ENCODE peak calls at places on chromosome 11, in five cellular contexts. One of them, this sample, is unnamed.

GRCh38 chr11:111422494-111423249 is 43.6 kb upstream of the POU2AF1 start:
- DNase-seq in activated naive CD8-positive, alpha-beta T cell treated with anti-CD3 and anti-CD28 coated beads, Interleukin-2, amount 10 ng/mL, durations not matched to agents 7 days and 5 days: peak; percentile 62
- DNase-seq in naive thymus-derived CD4-positive, alpha-beta T cell: peak; percentile 34
- DNase-seq in HT1080: peak; percentile 34
- DNase-seq in Right ventricle myocardium inferior: no peak
- DNase-seq in this sample: peak; percentile 71

GRCh38 chr11:46386005-46386331 is 4.5 kb downstream of the MDK start:
- DNase-seq in activated naive CD8-positive, alpha-beta T cell treated with anti-CD3 and anti-CD28 coated beads, Interleukin-2, amount 10 ng/mL, durations not matched to agents 7 days and 5 days: no peak
- DNase-seq in naive thymus-derived CD4-positive, alpha-beta T cell: no peak
- DNase-seq in HT1080: no peak
- DNase-seq in Right ventricle myocardium inferior: no peak
- DNase-seq in this sample: no peak

GRCh38 chr11:129264114-129264513 is 72.0 kb upstream of the ARHGAP32 start:
- DNase-seq in activated naive CD8-positive, alpha-beta T cell treated with anti-CD3 and anti-CD28 coated beads, Interleukin-2, amount 10 ng/mL, durations not matched to agents 7 days and 5 days: no peak
- DNase-seq in naive thymus-derived CD4-positive, alpha-beta T cell: no peak
- DNase-seq in HT1080: no peak
- DNase-seq in Right ventricle myocardium inferior: no peak
- DNase-seq in this sample: no peak

GRCh38 chr11:112113539-112114457 is 27.1 kb downstream of the SDHD start:
- DNase-seq in activated naive CD8-positive, alpha-beta T cell treated with anti-CD3 and anti-CD28 coated beads, Interleukin-2, amount 10 ng/mL, durations not matched to agents 7 days and 5 days: no peak
- DNase-seq in naive thymus-derived CD4-positive, alpha-beta T cell: peak; percentile 40
- DNase-seq in HT1080: peak; percentile 73
- DNase-seq in Right ventricle myocardium inferior: no peak
- DNase-seq in this sample: no peak

GRCh38 chr11:128692750-128693578 is 908 bp upstream of the FLI1 start:
- DNase-seq in activated naive CD8-positive, alpha-beta T cell treated with anti-CD3 and anti-CD28 coated beads, Interleukin-2, amount 10 ng/mL, durations not matched to agents 7 days and 5 days: peak; percentile 66
- DNase-seq in naive thymus-derived CD4-positive, alpha-beta T cell: peak; percentile 31
- DNase-seq in HT1080: no peak
- DNase-seq in Right ventricle myocardium inferior: peak; percentile 83
- DNase-seq in this sample: peak; percentile 81

GRCh38 chr11:28529540-28530410 is 421.6 kb downstream of the METTL15 start:
- DNase-seq in activated naive CD8-positive, alpha-beta T cell treated with anti-CD3 and anti-CD28 coated beads, Interleukin-2, amount 10 ng/mL, durations not matched to agents 7 days and 5 days: no peak
- DNase-seq in naive thymus-derived CD4-positive, alpha-beta T cell: no peak
- DNase-seq in HT1080: peak; percentile 48
- DNase-seq in Right ventricle myocardium inferior: no peak
- DNase-seq in this sample: no peak

GRCh38 chr11:58060939-58061672 is 30.4 kb downstream of the OR6Q1 start:
- DNase-seq in activated naive CD8-positive, alpha-beta T cell treated with anti-CD3 and anti-CD28 coated beads, Interleukin-2, amount 10 ng/mL, durations not matched to agents 7 days and 5 days: no peak
- DNase-seq in naive thymus-derived CD4-positive, alpha-beta T cell: no peak
- DNase-seq in HT1080: no peak
- DNase-seq in Right ventricle myocardium inferior: no peak
- DNase-seq in this sample: no peak

GRCh38 chr11:83019888-83020579 is 51.7 kb downstream of the RAB30 start:
- DNase-seq in activated naive CD8-positive, alpha-beta T cell treated with anti-CD3 and anti-CD28 coated beads, Interleukin-2, amount 10 ng/mL, durations not matched to agents 7 days and 5 days: no peak
- DNase-seq in naive thymus-derived CD4-positive, alpha-beta T cell: no peak
- DNase-seq in HT1080: no peak
- DNase-seq in Right ventricle myocardium inferior: peak; percentile 70
- DNase-seq in this sample: peak; percentile 74

GRCh38 chr11:131809203-131809948 is 439.0 kb downstream of the NTM start:
- DNase-seq in activated naive CD8-positive, alpha-beta T cell treated with anti-CD3 and anti-CD28 coated beads, Interleukin-2, amount 10 ng/mL, durations not matched to agents 7 days and 5 days: no peak
- DNase-seq in naive thymus-derived CD4-positive, alpha-beta T cell: no peak
- DNase-seq in HT1080: peak; percentile 69
- DNase-seq in Right ventricle myocardium inferior: no peak
- DNase-seq in this sample: no peak

GRCh38 chr11:64007160-64007628 is 21.0 kb downstream of the OTUB1 start:
- DNase-seq in activated naive CD8-positive, alpha-beta T cell treated with anti-CD3 and anti-CD28 coated beads, Interleukin-2, amount 10 ng/mL, durations not matched to agents 7 days and 5 days: no peak
- DNase-seq in naive thymus-derived CD4-positive, alpha-beta T cell: no peak
- DNase-seq in HT1080: no peak
- DNase-seq in Right ventricle myocardium inferior: no peak
- DNase-seq in this sample: no peak

GRCh38 chr11:33899383-33900037 is 7.6 kb upstream of the LMO2 start:
- DNase-seq in activated naive CD8-positive, alpha-beta T cell treated with anti-CD3 and anti-CD28 coated beads, Interleukin-2, amount 10 ng/mL, durations not matched to agents 7 days and 5 days: no peak
- DNase-seq in naive thymus-derived CD4-positive, alpha-beta T cell: no peak
- DNase-seq in HT1080: peak; percentile 80
- DNase-seq in Right ventricle myocardium inferior: peak; percentile 80
- DNase-seq in this sample: peak; percentile 89

GRCh38 chr11:82718307-82718706 is 15.4 kb downstream of the FAM181B start:
- DNase-seq in activated naive CD8-positive, alpha-beta T cell treated with anti-CD3 and anti-CD28 coated beads, Interleukin-2, amount 10 ng/mL, durations not matched to agents 7 days and 5 days: no peak
- DNase-seq in naive thymus-derived CD4-positive, alpha-beta T cell: peak; percentile 22
- DNase-seq in HT1080: peak; percentile 21
- DNase-seq in Right ventricle myocardium inferior: no peak
- DNase-seq in this sample: no peak

GRCh38 chr11:106101797-106102196 is 24.3 kb downstream of the AASDHPPT start:
- DNase-seq in activated naive CD8-positive, alpha-beta T cell treated with anti-CD3 and anti-CD28 coated beads, Interleukin-2, amount 10 ng/mL, durations not matched to agents 7 days and 5 days: no peak
- DNase-seq in naive thymus-derived CD4-positive, alpha-beta T cell: no peak
- DNase-seq in HT1080: peak; percentile 59
- DNase-seq in Right ventricle myocardium inferior: no peak
- DNase-seq in this sample: no peak

GRCh38 chr11:110431212-110432073 is 1.7 kb downstream of the FDX1 start:
- DNase-seq in activated naive CD8-positive, alpha-beta T cell treated with anti-CD3 and anti-CD28 coated beads, Interleukin-2, amount 10 ng/mL, durations not matched to agents 7 days and 5 days: no peak
- DNase-seq in naive thymus-derived CD4-positive, alpha-beta T cell: peak; percentile 26
- DNase-seq in HT1080: no peak
- DNase-seq in Right ventricle myocardium inferior: no peak
- DNase-seq in this sample: no peak

GRCh38 chr11:32705309-32706033 is 89.0 kb downstream of the CCDC73 start:
- DNase-seq in activated naive CD8-positive, alpha-beta T cell treated with anti-CD3 and anti-CD28 coated beads, Interleukin-2, amount 10 ng/mL, durations not matched to agents 7 days and 5 days: no peak
- DNase-seq in naive thymus-derived CD4-positive, alpha-beta T cell: no peak
- DNase-seq in HT1080: no peak
- DNase-seq in Right ventricle myocardium inferior: peak; percentile 64
- DNase-seq in this sample: no peak

GRCh38 chr11:63999349-64000025 is 13.2 kb downstream of the OTUB1 start:
- DNase-seq in activated naive CD8-positive, alpha-beta T cell treated with anti-CD3 and anti-CD28 coated beads, Interleukin-2, amount 10 ng/mL, durations not matched to agents 7 days and 5 days: peak; percentile 60
- DNase-seq in naive thymus-derived CD4-positive, alpha-beta T cell: peak; percentile 52
- DNase-seq in HT1080: no peak
- DNase-seq in Right ventricle myocardium inferior: peak; percentile 80
- DNase-seq in this sample: peak; percentile 86

GRCh38 chr11:45060707-45061106 is 85.7 kb upstream of the PRDM11 start:
- DNase-seq in activated naive CD8-positive, alpha-beta T cell treated with anti-CD3 and anti-CD28 coated beads, Interleukin-2, amount 10 ng/mL, durations not matched to agents 7 days and 5 days: no peak
- DNase-seq in naive thymus-derived CD4-positive, alpha-beta T cell: no peak
- DNase-seq in HT1080: no peak
- DNase-seq in Right ventricle myocardium inferior: no peak
- DNase-seq in this sample: no peak

GRCh38 chr11:59079089-59079488 is 7.0 kb upstream of the GLYATL1B start:
- DNase-seq in activated naive CD8-positive, alpha-beta T cell treated with anti-CD3 and anti-CD28 coated beads, Interleukin-2, amount 10 ng/mL, durations not matched to agents 7 days and 5 days: no peak
- DNase-seq in naive thymus-derived CD4-positive, alpha-beta T cell: no peak
- DNase-seq in HT1080: no peak
- DNase-seq in Right ventricle myocardium inferior: no peak
- DNase-seq in this sample: no peak

GRCh38 chr11:13889566-13890214 is 72.8 kb upstream of the SPON1 start:
- DNase-seq in activated naive CD8-positive, alpha-beta T cell treated with anti-CD3 and anti-CD28 coated beads, Interleukin-2, amount 10 ng/mL, durations not matched to agents 7 days and 5 days: no peak
- DNase-seq in naive thymus-derived CD4-positive, alpha-beta T cell: no peak
- DNase-seq in HT1080: no peak
- DNase-seq in Right ventricle myocardium inferior: no peak
- DNase-seq in this sample: no peak

GRCh38 chr11:134120921-134121526 is 52.2 kb downstream of the JAM3 start:
- DNase-seq in activated naive CD8-positive, alpha-beta T cell treated with anti-CD3 and anti-CD28 coated beads, Interleukin-2, amount 10 ng/mL, durations not matched to agents 7 days and 5 days: no peak
- DNase-seq in naive thymus-derived CD4-positive, alpha-beta T cell: no peak
- DNase-seq in HT1080: peak; percentile 73
- DNase-seq in Right ventricle myocardium inferior: no peak
- DNase-seq in this sample: peak; percentile 66

GRCh38 chr11:70423523-70424505 is 25.5 kb downstream of the CTTN start:
- DNase-seq in activated naive CD8-positive, alpha-beta T cell treated with anti-CD3 and anti-CD28 coated beads, Interleukin-2, amount 10 ng/mL, durations not matched to agents 7 days and 5 days: no peak
- DNase-seq in naive thymus-derived CD4-positive, alpha-beta T cell: no peak
- DNase-seq in HT1080: peak; percentile 97
- DNase-seq in Right ventricle myocardium inferior: no peak
- DNase-seq in this sample: peak; percentile 45

GRCh38 chr11:68373810-68374501 is 61.6 kb downstream of the LRP5 start:
- DNase-seq in activated naive CD8-positive, alpha-beta T cell treated with anti-CD3 and anti-CD28 coated beads, Interleukin-2, amount 10 ng/mL, durations not matched to agents 7 days and 5 days: no peak
- DNase-seq in naive thymus-derived CD4-positive, alpha-beta T cell: no peak
- DNase-seq in HT1080: no peak
- DNase-seq in Right ventricle myocardium inferior: no peak
- DNase-seq in this sample: peak; percentile 81

GRCh38 chr11:72391638-72392423 is 42.5 kb downstream of the CLPB start:
- DNase-seq in activated naive CD8-positive, alpha-beta T cell treated with anti-CD3 and anti-CD28 coated beads, Interleukin-2, amount 10 ng/mL, durations not matched to agents 7 days and 5 days: no peak
- DNase-seq in naive thymus-derived CD4-positive, alpha-beta T cell: no peak
- DNase-seq in HT1080: no peak
- DNase-seq in Right ventricle myocardium inferior: no peak
- DNase-seq in this sample: no peak

GRCh38 chr11:74570266-74571061 is 21.9 kb upstream of the POLD3 start:
- DNase-seq in activated naive CD8-positive, alpha-beta T cell treated with anti-CD3 and anti-CD28 coated beads, Interleukin-2, amount 10 ng/mL, durations not matched to agents 7 days and 5 days: no peak
- DNase-seq in naive thymus-derived CD4-positive, alpha-beta T cell: no peak
- DNase-seq in HT1080: peak; percentile 46
- DNase-seq in Right ventricle myocardium inferior: no peak
- DNase-seq in this sample: no peak